ENCODE peak calls at places on chromosomes 2 and 18, in five cellular contexts. U is naive thymus-derived CD4-positive, alpha-beta T cell; Q is CD4-positive, alpha-beta memory T cell; H is AG10803; V is astrocyte of the spinal cord. F is an unnamed sample.

GRCh38 chr2:133171396-133172004 is 396.8 kb downstream of the NCKAP5 start:
- DNase-seq in U (no peak), Q (no peak), H (peak; percentile 62), V (peak; percentile 80), F (no peak)

GRCh38 chr2:149765636-149766035 is 178.1 kb upstream of the MMADHC start:
- DNase-seq in U (no peak), Q (no peak), H (no peak), V (no peak), F (no peak)

GRCh38 chr2:14136030-14136429 is 496.5 kb upstream of the LRATD1 start:
- DNase-seq in U (no peak), Q (no peak), H (no peak), V (no peak), F (no peak)

GRCh38 chr2:27185331-27186026 is 26.4 kb upstream of the ATRAID start:
- DNase-seq in U (no peak), Q (no peak), H (peak; percentile 94), V (no peak), F (no peak)

GRCh38 chr2:163077241-163077640 is 238.7 kb upstream of the KCNH7 start:
- DNase-seq in U (no peak), Q (no peak), H (no peak), V (no peak), F (no peak)

GRCh38 chr2:109497911-109498870 is 115.6 kb downstream of the SEPTIN10 start:
- DNase-seq in U (no peak), Q (no peak), H (peak; percentile 38), V (no peak), F (no peak)

GRCh38 chr2:186950694-186951093 is 101.7 kb upstream of the ZSWIM2 start:
- DNase-seq in U (no peak), Q (no peak), H (no peak), V (peak; percentile 10), F (no peak)

GRCh38 chr2:26838121-26838906 is 9.6 kb upstream of the DPYSL5 start:
- DNase-seq in U (no peak), Q (no peak), H (peak; percentile 17), V (peak; percentile 47), F (no peak)

GRCh38 chr2:101643004-101643524 is 54.4 kb upstream of the MAP4K4 start:
- DNase-seq in U (no peak), Q (no peak), H (no peak), V (no peak), F (no peak)

GRCh38 chr2:161952722-161953322 is 121.2 kb downstream of the DPP4 start:
- DNase-seq in U (no peak), Q (peak; percentile 50), H (no peak), V (no peak), F (no peak)

DNA sequence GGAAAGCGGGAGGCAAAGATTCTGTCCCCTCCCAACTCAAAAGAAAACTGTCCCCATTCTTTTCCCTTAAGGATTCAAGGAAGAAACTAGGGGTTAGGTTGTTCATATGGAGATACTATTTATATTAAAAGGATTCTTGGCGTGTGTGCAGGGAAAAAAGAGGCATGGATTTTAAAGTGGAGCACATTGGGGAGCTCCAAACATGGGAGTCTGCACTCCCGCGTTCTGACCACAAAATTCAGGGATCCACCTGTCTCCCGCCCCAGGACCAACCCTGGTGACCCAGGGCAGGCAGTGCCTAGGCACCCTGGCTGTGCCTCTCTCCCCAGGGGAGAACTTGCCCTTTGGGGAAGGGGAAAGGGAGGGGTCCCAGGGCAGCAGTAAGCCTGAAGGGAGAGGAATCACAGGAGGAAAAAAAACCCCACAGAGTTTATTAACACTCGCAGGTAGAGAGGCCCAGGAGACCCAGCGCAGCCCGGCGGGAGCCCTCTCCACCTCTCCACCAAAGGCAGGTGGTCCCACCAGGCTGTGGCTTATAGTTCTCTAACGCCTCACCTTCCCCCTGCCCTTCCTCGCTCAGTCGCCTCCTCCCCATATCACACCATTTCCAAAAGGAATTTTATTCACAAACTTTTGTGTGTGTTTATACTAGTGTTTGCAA is 2.2 kb downstream of the PTGR3 start:
- DNase-seq in U (no peak), Q (no peak), H (no peak), V (no peak), F (no peak)
- H3K4me3 ChIP-seq in U (no peak overlapping the region), Q (peak overlapping the region; percentile 91), H (peak overlapping the region; percentile 93), V (peak overlapping the region; percentile 90), F (peak overlapping the region; percentile 90)

DNA sequence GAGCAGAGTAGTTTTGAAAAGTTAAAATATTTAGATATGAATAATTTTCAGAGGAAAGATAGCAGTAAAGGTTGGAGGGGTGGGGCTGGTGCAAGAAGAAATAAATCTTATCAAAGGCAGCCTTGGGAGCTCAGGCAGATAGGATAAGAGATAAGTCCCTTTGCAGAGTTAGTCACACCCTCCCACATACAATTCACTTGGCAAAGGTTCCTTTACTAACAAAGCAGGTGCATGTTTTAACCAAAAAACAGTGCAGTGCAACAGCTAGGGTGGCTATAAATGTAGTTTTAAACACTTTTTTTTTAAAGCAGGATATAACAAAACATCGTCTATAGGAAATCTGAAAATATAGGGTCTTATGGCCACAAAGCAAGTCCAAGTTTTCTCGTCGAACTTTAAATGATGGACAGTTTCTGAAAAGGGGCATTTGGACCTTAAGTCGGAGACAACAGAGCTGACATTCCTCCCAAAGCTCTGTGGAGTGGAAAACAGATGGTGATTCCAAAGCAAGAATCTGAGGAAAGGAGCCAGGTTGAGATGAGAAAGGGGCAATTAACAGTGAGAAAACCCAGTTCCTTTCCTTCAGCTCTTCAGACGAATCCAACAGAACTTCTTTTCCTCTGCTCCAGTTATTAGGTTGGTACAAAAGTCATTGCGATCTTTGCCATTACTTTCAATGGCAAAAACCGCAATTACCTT is 53.0 kb downstream of the EPHA4 start:
- DNase-seq in U (no peak), Q (no peak), H (no peak), V (no peak), F (no peak)
- H3K4me3 ChIP-seq in U (peak overlapping the region; percentile 28), Q (peak overlapping the region; percentile 39), H (no peak overlapping the region), V (no peak overlapping the region), F (peak overlapping the region; percentile 6)

GRCh38 chr2:47043142-47043890 is 111.8 kb downstream of the STPG4 start:
- DNase-seq in U (no peak), Q (no peak), H (peak; percentile 96), V (peak; percentile 94), F (peak; percentile 91)
- H3K4me3 ChIP-seq in U (no peak overlapping the region), Q (no peak overlapping the region), H (peak overlapping the region; percentile 50), V (peak overlapping the region; percentile 2), F (peak overlapping the region; percentile 45)

GRCh38 chr2:201126308-201127127 is 10.6 kb downstream of the CFLAR start:
- DNase-seq in U (no peak), Q (no peak), H (peak; percentile 60), V (peak; percentile 54), F (no peak)
- H3K4me3 ChIP-seq in U (peak overlapping the region; percentile 62), Q (peak overlapping the region; percentile 25), H (peak overlapping the region; percentile 36), V (no peak overlapping the region), F (no peak overlapping the region)

GRCh38 chr2:25252291-25253152 is 84.1 kb upstream of the POMC start:
- DNase-seq in U (peak; percentile 36), Q (peak; percentile 45), H (peak; percentile 37), V (peak; percentile 62), F (peak; percentile 72)
- H3K4me3 ChIP-seq in U (peak overlapping the region; percentile 53), Q (no peak overlapping the region), H (peak overlapping the region; percentile 50), V (peak overlapping the region; percentile 49), F (peak overlapping the region; percentile 97)

GRCh38 chr18:3266062-3266608 is 4.2 kb downstream of the MYL12B start:
- DNase-seq in U (no peak), Q (no peak), H (no peak), V (no peak), F (no peak)
- H3K4me3 ChIP-seq in U (no peak overlapping the region), Q (no peak overlapping the region), H (no peak overlapping the region), V (no peak overlapping the region), F (no peak overlapping the region)

GRCh38 chr2:60550151-60550983 is 3.1 kb downstream of the BCL11A start:
- DNase-seq in U (peak; percentile 23), Q (no peak), H (peak; percentile 84), V (peak; percentile 90), F (no peak)

GRCh38 chr2:60551241-60552095 is 2.0 kb downstream of the BCL11A start:
- DNase-seq in U (no peak), Q (no peak), H (peak; percentile 58), V (peak; percentile 45), F (no peak)

GRCh38 chr2:60549250-60550150 is 4.0 kb downstream of the BCL11A start:
- DNase-seq in U (no peak), Q (no peak), H (peak; percentile 22), V (peak; percentile 45), F (no peak)

GRCh38 chr2:60550984-60551240 is 2.5 kb downstream of the BCL11A start:
- DNase-seq in U (no peak), Q (no peak), H (no peak), V (no peak), F (no peak)

DNA sequence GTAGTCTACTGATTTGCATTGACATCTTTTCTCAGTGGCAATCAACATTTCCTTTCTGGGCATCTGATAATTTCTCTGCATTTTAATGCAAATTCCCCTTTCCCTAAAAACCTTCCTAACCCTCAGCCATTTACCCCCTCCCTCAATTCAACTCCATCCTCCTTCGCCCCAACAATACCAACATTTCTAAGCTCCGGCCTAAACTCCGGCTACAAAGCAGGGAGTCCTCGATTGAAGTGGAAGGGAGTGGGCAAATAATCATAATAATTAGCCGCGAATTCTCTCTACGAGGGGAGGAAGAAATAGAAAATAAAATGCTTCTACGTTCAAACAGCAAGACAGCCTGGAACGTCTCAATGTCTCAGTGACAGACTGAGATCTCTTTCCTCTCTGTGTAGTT is 4.6 kb downstream of the BCL11A start:
- DNase-seq in U (no peak), Q (no peak), H (no peak), V (no peak), F (no peak)
- H3K4me3 ChIP-seq in U (peak overlapping the region; percentile 70), Q (no peak overlapping the region), H (peak overlapping the region; percentile 85), V (peak overlapping the region; percentile 71), F (no peak overlapping the region)

DNA sequence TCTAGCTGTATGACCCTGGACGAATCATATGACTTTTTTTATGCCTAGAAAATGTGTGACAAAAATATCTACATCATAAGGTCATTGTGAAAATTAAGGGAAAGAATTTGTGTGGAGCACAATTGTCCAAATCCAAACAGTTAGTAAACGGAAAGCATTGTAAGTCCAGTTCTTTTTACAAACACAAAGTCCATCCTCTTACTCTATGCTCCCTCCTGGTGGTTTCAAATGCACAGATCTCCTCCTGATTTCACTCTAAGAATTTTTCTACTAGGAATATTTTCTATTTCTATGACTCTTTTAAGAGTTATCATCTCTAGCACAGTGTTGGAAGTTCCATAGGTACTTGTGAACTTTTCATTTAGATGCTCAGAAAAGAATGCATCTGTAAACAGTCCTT is 125.2 kb upstream of the ARL5A start:
- DNase-seq in U (no peak), Q (no peak), H (no peak), V (no peak), F (no peak)
- H3K4me3 ChIP-seq in U (no peak overlapping the region), Q (no peak overlapping the region), H (no peak overlapping the region), V (no peak overlapping the region), F (no peak overlapping the region)

F was measured in PC-9.